ENCODE peak calls at places on chromosome 2, in eight cellular contexts. One of them, this sample, is unnamed.

GRCh38 chr2:23629417-23630110 is 244.6 kb downstream of the KLHL29 start:
- DNase-seq in kidney: peak; percentile 54
- DNase-seq in tibial nerve: no peak
- DNase-seq in BJ: no peak
- DNase-seq in lung: no peak
- DNase-seq in astrocyte of the cerebellum: no peak
- DNase-seq in gastrocnemius medialis: no peak
- DNase-seq in lower lobe of right lung: peak; percentile 7
- DNase-seq in this sample: no peak

GRCh38 chr2:216765810-216766259 is 70.5 kb upstream of the IGFBP5 start:
- DNase-seq in astrocyte of the cerebellum: no peak
- DNase-seq in kidney: no peak
- DNase-seq in BJ: no peak
- DNase-seq in gastrocnemius medialis: no peak
- DNase-seq in lower lobe of right lung: no peak
- DNase-seq in lung: no peak
- DNase-seq in tibial nerve: no peak
- DNase-seq in this sample: peak; percentile 88

GRCh38 chr2:10305254-10305635 is 2.5 kb downstream of the HPCAL1 start:
- DNase-seq in lower lobe of right lung: no peak
- DNase-seq in kidney: no peak
- DNase-seq in BJ: no peak
- DNase-seq in tibial nerve: no peak
- DNase-seq in gastrocnemius medialis: no peak
- DNase-seq in lung: no peak
- DNase-seq in astrocyte of the cerebellum: no peak
- DNase-seq in this sample: no peak

GRCh38 chr2:231795525-231796327 is 9.5 kb downstream of the COPS7B start:
- DNase-seq in lung: no peak
- DNase-seq in kidney: no peak
- DNase-seq in tibial nerve: no peak
- DNase-seq in gastrocnemius medialis: no peak
- DNase-seq in lower lobe of right lung: no peak
- DNase-seq in BJ: no peak
- DNase-seq in astrocyte of the cerebellum: peak; percentile 36
- DNase-seq in this sample: peak; percentile 56

GRCh38 chr2:17300141-17300540 is 218.1 kb downstream of the RAD51AP2 start:
- DNase-seq in kidney: no peak
- DNase-seq in lower lobe of right lung: no peak
- DNase-seq in BJ: no peak
- DNase-seq in astrocyte of the cerebellum: peak; percentile 57
- DNase-seq in gastrocnemius medialis: no peak
- DNase-seq in tibial nerve: no peak
- DNase-seq in lung: no peak
- DNase-seq in this sample: no peak

GRCh38 chr2:163210430-163210918 is 371.9 kb upstream of the KCNH7 start:
- DNase-seq in kidney: no peak
- DNase-seq in lower lobe of right lung: no peak
- DNase-seq in astrocyte of the cerebellum: no peak
- DNase-seq in tibial nerve: no peak
- DNase-seq in lung: no peak
- DNase-seq in gastrocnemius medialis: no peak
- DNase-seq in BJ: peak; percentile 34
- DNase-seq in this sample: no peak

GRCh38 chr2:167756427-167756826 is 491.0 kb downstream of the STK39 start:
- DNase-seq in tibial nerve: no peak
- DNase-seq in lung: no peak
- DNase-seq in kidney: no peak
- DNase-seq in astrocyte of the cerebellum: peak; percentile 67
- DNase-seq in lower lobe of right lung: no peak
- DNase-seq in BJ: no peak
- DNase-seq in gastrocnemius medialis: no peak
- DNase-seq in this sample: peak; percentile 85

GRCh38 chr2:27741673-27742072 is 29.8 kb upstream of the MRPL33 start:
- DNase-seq in gastrocnemius medialis: no peak
- DNase-seq in kidney: no peak
- DNase-seq in tibial nerve: no peak
- DNase-seq in astrocyte of the cerebellum: no peak
- DNase-seq in BJ: no peak
- DNase-seq in lung: no peak
- DNase-seq in lower lobe of right lung: no peak
- DNase-seq in this sample: no peak

GRCh38 chr2:119113489-119113770 is 45.1 kb downstream of the C1QL2 start:
- DNase-seq in tibial nerve: no peak
- DNase-seq in astrocyte of the cerebellum: no peak
- DNase-seq in kidney: no peak
- DNase-seq in BJ: no peak
- DNase-seq in lower lobe of right lung: no peak
- DNase-seq in lung: no peak
- DNase-seq in gastrocnemius medialis: no peak
- DNase-seq in this sample: no peak

GRCh38 chr2:157269922-157270321 is 12.4 kb downstream of the GALNT5 start:
- DNase-seq in lower lobe of right lung: no peak
- DNase-seq in astrocyte of the cerebellum: no peak
- DNase-seq in BJ: no peak
- DNase-seq in tibial nerve: no peak
- DNase-seq in gastrocnemius medialis: no peak
- DNase-seq in lung: no peak
- DNase-seq in kidney: no peak
- DNase-seq in this sample: no peak

GRCh38 chr2:157265825-157266224 is 8.3 kb downstream of the GALNT5 start:
- DNase-seq in gastrocnemius medialis: no peak
- DNase-seq in lower lobe of right lung: no peak
- DNase-seq in tibial nerve: no peak
- DNase-seq in lung: no peak
- DNase-seq in astrocyte of the cerebellum: no peak
- DNase-seq in kidney: no peak
- DNase-seq in BJ: no peak
- DNase-seq in this sample: no peak

GRCh38 chr2:157267476-157267875 is 10.0 kb downstream of the GALNT5 start:
- DNase-seq in tibial nerve: no peak
- DNase-seq in lung: no peak
- DNase-seq in gastrocnemius medialis: no peak
- DNase-seq in lower lobe of right lung: no peak
- DNase-seq in astrocyte of the cerebellum: no peak
- DNase-seq in BJ: no peak
- DNase-seq in kidney: no peak
- DNase-seq in this sample: no peak

GRCh38 chr2:157271590-157272203 is 14.2 kb downstream of the GALNT5 start:
- DNase-seq in lung: no peak
- DNase-seq in BJ: no peak
- DNase-seq in gastrocnemius medialis: no peak
- DNase-seq in astrocyte of the cerebellum: no peak
- DNase-seq in tibial nerve: no peak
- DNase-seq in lower lobe of right lung: no peak
- DNase-seq in kidney: no peak
- DNase-seq in this sample: no peak

DNA sequence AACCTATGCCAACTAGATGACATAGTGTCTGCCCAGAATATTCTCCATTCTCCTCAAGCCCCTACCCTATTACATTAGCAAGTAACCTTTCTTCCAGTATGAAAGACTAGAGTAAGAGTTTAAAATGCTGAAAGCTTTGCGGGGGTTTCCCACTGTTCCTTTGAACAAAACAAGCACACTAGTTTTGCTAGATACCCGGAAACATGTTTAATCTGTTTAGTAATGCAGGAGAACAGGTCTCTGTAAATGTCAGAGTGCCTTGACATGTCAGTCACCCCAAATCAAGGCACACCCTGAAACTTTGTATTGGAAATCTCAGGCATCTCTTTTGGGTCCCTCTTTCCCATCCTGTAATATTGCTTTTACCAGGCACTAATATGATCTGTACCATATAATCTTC is 11.6 kb downstream of the GALNT5 start:
- DNase-seq in lower lobe of right lung: no peak
- DNase-seq in lung: no peak
- DNase-seq in BJ: no peak
- DNase-seq in gastrocnemius medialis: no peak
- DNase-seq in astrocyte of the cerebellum: no peak
- DNase-seq in tibial nerve: no peak
- DNase-seq in kidney: no peak
- DNase-seq in this sample: no peak
- H3K4me3 ChIP-seq in lower lobe of right lung: no peak overlapping the region
- H3K4me3 ChIP-seq in lung: no peak overlapping the region
- H3K4me3 ChIP-seq in BJ: no peak overlapping the region
- H3K4me3 ChIP-seq in gastrocnemius medialis: no peak overlapping the region
- H3K4me3 ChIP-seq in astrocyte of the cerebellum: no peak overlapping the region
- H3K4me3 ChIP-seq in tibial nerve: no peak overlapping the region
- H3K4me3 ChIP-seq in kidney: no peak overlapping the region
- H3K4me3 ChIP-seq in this sample: no peak overlapping the region

DNA sequence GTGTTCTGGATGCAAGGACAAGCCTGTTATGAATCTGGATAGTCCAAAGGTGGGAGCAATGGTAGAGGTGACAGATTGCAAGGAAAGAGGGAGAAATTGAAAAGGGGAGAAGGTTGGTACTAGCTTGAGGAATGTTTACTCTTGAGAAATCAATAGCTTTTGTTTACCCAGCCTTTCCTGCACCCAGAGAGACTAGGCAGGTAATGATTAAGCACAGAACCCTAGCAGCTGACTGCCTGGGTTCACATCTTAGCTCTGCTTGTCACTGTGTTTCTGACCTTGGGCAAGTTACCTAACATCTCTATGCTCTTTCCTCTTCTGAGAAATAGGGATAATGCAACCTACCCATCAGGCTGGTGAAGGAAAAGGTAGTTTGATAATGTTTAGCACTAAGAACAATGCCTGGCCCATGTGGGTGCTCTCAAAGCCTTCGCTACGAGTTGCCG is 178.6 kb downstream of the MGAT5 start:
- DNase-seq in lung: no peak
- DNase-seq in gastrocnemius medialis: no peak
- DNase-seq in BJ: no peak
- DNase-seq in kidney: no peak
- DNase-seq in astrocyte of the cerebellum: no peak
- DNase-seq in tibial nerve: no peak
- DNase-seq in lower lobe of right lung: no peak
- DNase-seq in this sample: no peak
- H3K4me3 ChIP-seq in lung: no peak overlapping the region
- H3K4me3 ChIP-seq in gastrocnemius medialis: no peak overlapping the region
- H3K4me3 ChIP-seq in BJ: no peak overlapping the region
- H3K4me3 ChIP-seq in kidney: no peak overlapping the region
- H3K4me3 ChIP-seq in astrocyte of the cerebellum: no peak overlapping the region
- H3K4me3 ChIP-seq in tibial nerve: no peak overlapping the region
- H3K4me3 ChIP-seq in lower lobe of right lung: no peak overlapping the region
- H3K4me3 ChIP-seq in this sample: no peak overlapping the region

GRCh38 chr2:70095833-70096670 is 8.8 kb downstream of the PCBP1 start:
- DNase-seq in kidney: no peak
- DNase-seq in gastrocnemius medialis: no peak
- DNase-seq in lower lobe of right lung: no peak
- DNase-seq in lung: no peak
- DNase-seq in astrocyte of the cerebellum: no peak
- DNase-seq in tibial nerve: no peak
- DNase-seq in BJ: no peak
- DNase-seq in this sample: no peak
- H3K4me3 ChIP-seq in kidney: no peak overlapping the region
- H3K4me3 ChIP-seq in gastrocnemius medialis: no peak overlapping the region
- H3K4me3 ChIP-seq in lower lobe of right lung: peak overlapping the region; percentile 24
- H3K4me3 ChIP-seq in lung: no peak overlapping the region
- H3K4me3 ChIP-seq in astrocyte of the cerebellum: no peak overlapping the region
- H3K4me3 ChIP-seq in tibial nerve: no peak overlapping the region
- H3K4me3 ChIP-seq in BJ: no peak overlapping the region
- H3K4me3 ChIP-seq in this sample: no peak overlapping the region

DNA sequence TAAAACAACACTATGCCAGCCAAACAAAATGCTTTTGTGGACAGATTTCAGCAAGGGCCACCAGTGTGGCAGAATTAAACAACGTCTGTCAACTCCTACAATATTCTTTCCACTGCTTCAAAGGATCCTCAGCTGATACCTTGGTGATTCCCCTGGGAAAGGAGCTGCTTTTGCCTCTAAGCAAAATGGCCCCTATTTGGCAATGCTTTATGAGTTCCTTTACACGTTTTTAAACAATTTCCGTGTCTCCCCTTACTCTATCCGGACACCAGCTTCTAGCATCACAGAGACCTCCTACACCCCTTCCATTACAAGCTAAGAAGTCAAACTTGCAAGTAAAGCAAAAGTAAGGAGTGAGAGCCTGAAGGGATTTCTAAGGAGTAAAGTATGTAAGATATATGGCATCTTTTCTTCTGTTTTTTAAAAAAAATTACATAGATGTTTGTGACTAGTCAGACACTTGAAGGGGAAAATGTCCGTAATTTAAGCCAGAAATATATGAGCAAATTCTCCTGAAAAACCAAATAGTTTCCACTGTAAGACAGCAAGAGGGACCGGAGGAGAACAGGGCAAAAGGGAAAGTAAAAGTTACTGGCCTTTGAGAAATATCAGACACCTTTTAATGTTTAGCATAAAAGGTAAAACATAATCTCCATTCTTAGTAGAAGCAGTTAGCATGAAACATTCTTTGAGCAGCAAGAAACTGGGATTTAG is 1.9 kb downstream of the SOS1 start:
- DNase-seq in tibial nerve: no peak
- DNase-seq in lower lobe of right lung: no peak
- DNase-seq in kidney: no peak
- DNase-seq in lung: no peak
- DNase-seq in gastrocnemius medialis: no peak
- DNase-seq in BJ: no peak
- DNase-seq in astrocyte of the cerebellum: no peak
- DNase-seq in this sample: no peak
- H3K4me3 ChIP-seq in tibial nerve: peak overlapping the region; percentile 85
- H3K4me3 ChIP-seq in lower lobe of right lung: peak overlapping the region; percentile 88
- H3K4me3 ChIP-seq in kidney: peak overlapping the region; percentile 88
- H3K4me3 ChIP-seq in lung: peak overlapping the region; percentile 12
- H3K4me3 ChIP-seq in gastrocnemius medialis: peak overlapping the region; percentile 94
- H3K4me3 ChIP-seq in BJ: peak overlapping the region; percentile 56
- H3K4me3 ChIP-seq in astrocyte of the cerebellum: peak overlapping the region; percentile 80
- H3K4me3 ChIP-seq in this sample: peak overlapping the region; percentile 90

This sample was measured in GM23338.